ENCODE peak calls at places on chromosomes 5 and 9, in eight cellular contexts. P is fibroblast of lung, V is astrocyte, G is GM23338, S is mammary epithelial cell, W is neural progenitor cell, C is HepG2, K is PC-9. N is an unnamed sample. For H3K36me3, the result is how much of the 10 kb centered on the place peaks cover.

GRCh38 chr9:134965851-134966250 is 48.1 kb upstream of the FCN1 start:
- DNase-seq in P (no peak), W (no peak), G (no peak), K (no peak), S (no peak), V (no peak), C (no peak), N (no peak)

GRCh38 chr5:41832430-41832829 is 37.8 kb downstream of the OXCT1 start:
- DNase-seq in W (no peak), V (no peak), S (no peak), K (no peak), G (no peak), P (no peak), C (no peak), N (no peak)

GRCh38 chr5:97096096-97096648 is 46.2 kb downstream of the LIX1 start:
- DNase-seq in W (no peak), V (peak), P (peak), G (no peak), C (no peak), S (no peak), K (no peak), N (no peak)

GRCh38 chr5:60929024-60929423 is 15.8 kb downstream of the ERCC8 start:
- DNase-seq in G (peak), C (no peak), P (peak), V (no peak), W (no peak), K (no peak), S (no peak), N (no peak)

GRCh38 chr9:110371411-110372013 is 33.8 kb upstream of the TXNDC8 start:
- DNase-seq in W (no peak), V (peak), C (no peak), K (no peak), P (peak), G (no peak), S (no peak), N (no peak)

GRCh38 chr9:34986541-34987047 is 3.0 kb upstream of the DNAJB5 start:
- DNase-seq in W (peak), K (no peak), S (no peak), G (peak), P (peak), V (peak), C (no peak), N (peak)

GRCh38 chr9:91954841-91955471 is 4.9 kb upstream of the ROR2 start:
- DNase-seq in G (peak), S (peak), P (peak), V (peak), K (peak), W (peak), C (peak), N (peak)

GRCh38 chr9:96769989-96770388 is 7.9 kb downstream of the ZNF510 start:
- DNase-seq in P (no peak), S (no peak), V (no peak), C (no peak), K (no peak), G (no peak), W (no peak), N (no peak)

GRCh38 chr5:173041881-173042481 is 14.2 kb upstream of the CREBRF start:
- DNase-seq in W (no peak), V (no peak), G (no peak), C (peak), K (no peak), P (no peak), S (no peak), N (no peak)

GRCh38 chr5:73066466-73066865 is 53.9 kb upstream of the TMEM171 start:
- DNase-seq in K (no peak), G (no peak), V (peak), P (peak), S (peak), C (no peak), W (no peak), N (no peak)

GRCh38 chr5:110663525-110663924 is 62.9 kb downstream of the TMEM232 start:
- DNase-seq in G (no peak), W (no peak), P (no peak), V (no peak), C (no peak), S (no peak), K (no peak), N (no peak)

GRCh38 chr9:38057416-38058195 is 11.4 kb downstream of the SHB start:
- DNase-seq in C (no peak), V (no peak), G (no peak), K (no peak), P (no peak), S (no peak), W (peak), N (peak)

GRCh38 chr5:180785151-180785781 is 17.3 kb downstream of the MGAT1 start:
- DNase-seq in K (no peak), P (peak), C (peak), V (peak), G (no peak), W (no peak), S (no peak), N (no peak)

GRCh38 chr9:68914751-68915150 is 99.2 kb downstream of the PRKACG start:
- DNase-seq in G (no peak), V (no peak), C (no peak), K (no peak), S (no peak), W (no peak), P (no peak), N (no peak)

GRCh38 chr9:121779381-121780117 is 128.1 kb downstream of the DAB2IP start:
- DNase-seq in W (peak), C (no peak), S (no peak), K (no peak), P (peak), G (no peak), V (no peak), N (peak)

GRCh38 chr9:129868571-129869486 is 33.6 kb downstream of the USP20 start:
- DNase-seq in G (no peak), W (no peak), K (no peak), S (no peak), P (no peak), C (no peak), V (no peak), N (no peak)

GRCh38 chr5:95817430-95817829 is 5.1 kb downstream of the GLRX start:
- DNase-seq in G (peak), S (no peak), K (peak), C (no peak), V (peak), W (peak), P (peak), N (no peak)

GRCh38 chr5:2199697-2200096 is 317.0 kb upstream of the IRX4 start:
- DNase-seq in C (no peak), G (no peak), P (no peak), S (no peak), K (no peak), V (no peak), W (no peak), N (no peak)

GRCh38 chr5:179355976-179356968 is 11.0 kb upstream of the ADAMTS2 start:
- DNase-seq in W (no peak), K (no peak), P (no peak), C (no peak), V (no peak), G (no peak), S (no peak), N (no peak)

GRCh38 chr9:96068511-96068910 is 193.0 kb downstream of the ERCC6L2 start:
- DNase-seq in K (no peak), G (no peak), V (no peak), S (no peak), C (no peak), P (no peak), W (no peak), N (no peak)

GRCh38 chr5:69484891-69485290 is 7.7 kb upstream of the OCLN start:
- DNase-seq in S (no peak), K (no peak), W (no peak), P (peak), V (peak), C (peak), G (no peak), N (peak)

GRCh38 chr9:91179237-91180138 is 182.2 kb downstream of the AUH start:
- DNase-seq in W (no peak), K (no peak), C (no peak), V (peak), S (peak), G (no peak), P (peak), N (no peak)

GRCh38 chr9:98846879-98847278 is 39.4 kb downstream of the GALNT12 start:
- DNase-seq in S (no peak), V (no peak), C (no peak), P (no peak), K (no peak), W (no peak), G (no peak), N (no peak)

GRCh38 chr5:91419571-91420537 is 36.7 kb upstream of the ARRDC3 start:
- DNase-seq in S (peak), C (peak), W (peak), V (no peak), K (peak), P (peak), G (peak), N (peak)

GRCh38 chr9:113946496-113947115 is 70.5 kb downstream of the ZNF618 start:
- DNase-seq in C (no peak), K (no peak), G (no peak), W (no peak), S (no peak), P (no peak), V (no peak), N (no peak)

GRCh38 chr9:75120661-75121060 is 32.3 kb downstream of the OSTF1 start:
- DNase-seq in V (no peak), K (no peak), P (no peak), C (no peak), W (no peak), S (no peak), G (no peak), N (no peak)

GRCh38 chr5:119458911-119459632 is 6.8 kb downstream of the HSD17B4 start:
- DNase-seq in K (no peak), W (no peak), V (no peak), S (no peak), C (no peak), G (peak), P (no peak), N (no peak)

GRCh38 chr9:37751186-37751585 is 2.4 kb upstream of the TRMT10B start:
- DNase-seq in G (no peak), C (no peak), W (no peak), S (no peak), V (no peak), P (no peak), K (no peak), N (no peak)

GRCh38 chr5:39394946-39395345 is 29.8 kb downstream of the DAB2 start:
- DNase-seq in W (no peak), V (peak), C (no peak), S (peak), K (no peak), G (no peak), P (peak), N (no peak)

GRCh38 chr9:91384954-91385353 is 23.2 kb upstream of the AUH start:
- DNase-seq in C (no peak), G (no peak), K (no peak), W (no peak), P (no peak), V (no peak), S (no peak), N (no peak)

GRCh38 chr9:127805620-127806019 is 2.9 kb downstream of the FPGS start:
- DNase-seq in S (no peak), W (peak), G (peak), K (no peak), P (peak), V (no peak), C (peak), N (peak)

GRCh38 chr9:118652935-118653334 is 716.3 kb downstream of the BRINP1 start:
- DNase-seq in S (peak), C (no peak), P (no peak), V (no peak), K (no peak), W (no peak), G (no peak), N (no peak)

GRCh38 chr9:98022447-98022846 is 34.1 kb upstream of the NANS start:
- DNase-seq in P (peak), S (no peak), C (no peak), W (no peak), G (no peak), V (peak), K (no peak), N (no peak)

GRCh38 chr9:36486933-36487481 is 85.7 kb upstream of the MELK start:
- DNase-seq in V (no peak), P (peak), K (peak), W (peak), G (peak), C (peak), S (peak), N (peak)

GRCh38 chr9:18229992-18230676 is 243.8 kb upstream of the ADAMTSL1 start:
- DNase-seq in V (no peak), C (no peak), S (no peak), W (no peak), G (peak), P (no peak), K (no peak), N (no peak)

GRCh38 chr5:39040875-39041274 is 33.3 kb downstream of the RICTOR start:
- DNase-seq in W (no peak), C (no peak), S (no peak), P (no peak), G (no peak), V (no peak), K (no peak), N (no peak)

DNA sequence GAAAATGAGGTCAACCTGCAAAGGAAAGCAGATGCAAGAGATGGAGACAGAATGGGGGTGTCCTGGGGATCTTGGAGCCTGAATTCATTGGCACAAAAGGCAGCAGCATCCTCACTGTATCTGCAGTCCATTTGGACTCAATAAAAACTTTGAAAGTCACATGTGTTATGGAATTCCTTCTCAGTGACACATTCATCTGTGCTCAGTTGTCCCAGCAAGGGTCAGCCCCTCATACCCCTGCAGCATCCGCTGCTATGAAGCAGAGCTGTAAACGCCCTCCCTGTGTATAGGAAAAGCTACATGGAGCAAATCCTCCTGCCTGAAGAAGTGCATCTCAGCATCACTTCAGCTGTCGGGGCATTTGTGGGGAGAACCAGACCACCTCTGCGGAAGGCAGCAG is 14.5 kb upstream of the RARS1 start:
- DNase-seq in G (no peak), V (peak), S (no peak), C (no peak), K (no peak), P (peak), W (no peak), N (no peak)
- H3K36me3 ChIP-seq in G (under half), V (under half), S (under half), C (under half), K (under half), P (under half), W (under half), N (under half)

DNA sequence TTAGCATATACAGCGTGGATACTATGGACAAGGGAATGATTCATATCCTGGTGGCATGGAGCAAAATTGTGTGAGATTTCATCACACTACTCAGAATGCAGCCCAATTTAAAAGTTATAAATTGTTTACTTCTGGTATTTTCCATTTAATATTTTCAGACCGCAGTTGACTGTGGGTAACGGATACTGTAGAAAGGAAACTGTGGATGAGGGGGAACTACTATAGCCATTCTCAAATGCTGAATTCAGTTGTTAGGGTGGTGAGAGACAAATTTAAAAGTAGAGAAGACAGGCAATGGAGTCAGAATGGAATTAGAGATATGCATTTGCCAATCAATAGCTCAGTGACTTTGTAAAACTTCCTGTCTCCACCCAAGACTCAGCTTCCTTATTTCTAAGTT is 300.8 kb downstream of the TRIM32 start:
- DNase-seq in K (no peak), W (no peak), P (no peak), V (no peak), C (no peak), G (no peak), S (no peak), N (no peak)
- TF ChIP-seq EZH2 in K (no peak), W (no peak), P (no peak), V (no peak), C (no peak), G (no peak), S (no peak), N (no peak)

GRCh38 chr5:81181576-81182316 is 51.4 kb upstream of the CKMT2 start:
- DNase-seq in P (no peak), C (no peak), K (no peak), S (no peak), V (no peak), W (peak), G (peak), N (no peak)
- TF ChIP-seq CTCF in P (no peak), C (no peak), K (no peak), S (peak), V (no peak), W (no peak), G (no peak), N (no peak)

DNA sequence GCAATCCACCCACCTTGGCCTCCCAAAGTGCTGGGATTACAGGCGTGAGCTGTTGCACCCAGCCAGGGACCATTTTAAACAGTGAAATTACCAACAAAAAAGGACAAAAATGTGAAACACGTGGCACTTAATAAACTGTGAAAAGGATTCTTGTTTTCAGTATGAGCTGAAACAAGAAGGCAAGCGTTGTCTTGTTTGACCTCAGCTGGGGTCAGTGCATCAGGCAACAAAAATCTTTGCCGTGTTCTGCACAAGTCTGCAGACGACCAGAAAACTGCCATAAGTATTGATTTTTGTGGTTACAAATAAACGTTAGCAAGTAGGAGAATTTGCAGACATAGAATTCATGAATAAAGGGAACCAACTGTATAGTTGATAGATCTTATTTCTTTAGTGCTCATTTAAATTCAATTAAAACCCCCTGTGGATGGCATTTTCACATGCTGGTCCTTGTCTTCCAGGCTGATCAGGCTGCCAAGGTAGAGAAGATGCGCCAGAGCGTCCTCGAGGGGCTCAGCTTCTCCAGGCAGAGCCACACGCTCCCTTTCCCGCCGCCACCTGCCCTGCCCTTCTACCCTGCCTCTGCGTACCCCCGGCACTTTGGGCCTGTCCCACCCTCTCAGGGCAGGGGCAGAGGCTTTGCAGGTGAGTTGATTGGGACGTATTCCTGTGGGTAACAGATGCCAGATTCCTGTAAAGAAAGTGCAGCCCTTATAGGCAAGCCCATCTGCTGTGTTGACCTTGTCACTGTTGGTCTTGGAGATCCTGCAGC is 18.8 kb upstream of the PHF2 start:
- DNase-seq in V (no peak), P (no peak), K (no peak), G (no peak), C (no peak), S (no peak), W (no peak), N (no peak)
- H3K36me3 ChIP-seq in V (under half), P (under half), K (under half), G (under half), C (half or more), S (under half), W (under half), N (half or more)

DNA sequence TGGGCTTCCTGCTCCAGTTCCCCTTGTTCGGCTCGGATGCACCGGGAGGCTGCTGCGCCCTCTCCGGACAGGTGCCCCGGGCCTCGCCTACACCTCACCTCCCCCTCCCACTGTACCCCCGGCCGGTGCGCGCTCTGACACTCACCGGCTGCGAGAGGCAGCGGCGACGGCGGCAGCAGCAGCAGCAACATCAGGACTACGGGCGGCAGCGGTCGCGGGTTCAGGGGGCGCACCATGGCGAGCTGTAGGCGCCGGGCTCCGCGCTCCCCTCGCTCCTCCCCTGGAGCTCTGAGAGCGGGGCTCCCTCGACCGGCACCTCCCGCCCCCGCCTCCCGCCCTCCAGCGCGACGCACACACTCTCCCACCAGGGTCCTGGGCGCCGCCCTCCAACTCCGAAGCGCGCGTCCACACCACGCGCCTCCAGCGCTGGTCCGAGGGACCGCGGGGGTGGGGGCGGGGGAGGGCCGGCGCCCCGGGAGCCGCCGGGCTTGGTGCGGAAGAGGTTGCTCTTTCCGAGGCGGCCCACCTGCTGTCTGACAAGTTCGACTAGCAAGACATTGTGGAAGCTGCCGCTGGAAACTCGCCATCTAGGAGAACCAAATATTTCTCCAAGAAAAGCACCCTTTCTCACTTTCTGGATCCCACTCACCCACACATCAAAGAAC is at the start of gene GFRA3:
- DNase-seq in G (peak), P (peak), C (no peak), S (no peak), K (no peak), V (no peak), W (peak), N (peak)
- TF ChIP-seq EZH2 in G (no peak), P (no peak), C (no peak), S (no peak), K (no peak), V (no peak), W (peak), N (no peak)

DNA sequence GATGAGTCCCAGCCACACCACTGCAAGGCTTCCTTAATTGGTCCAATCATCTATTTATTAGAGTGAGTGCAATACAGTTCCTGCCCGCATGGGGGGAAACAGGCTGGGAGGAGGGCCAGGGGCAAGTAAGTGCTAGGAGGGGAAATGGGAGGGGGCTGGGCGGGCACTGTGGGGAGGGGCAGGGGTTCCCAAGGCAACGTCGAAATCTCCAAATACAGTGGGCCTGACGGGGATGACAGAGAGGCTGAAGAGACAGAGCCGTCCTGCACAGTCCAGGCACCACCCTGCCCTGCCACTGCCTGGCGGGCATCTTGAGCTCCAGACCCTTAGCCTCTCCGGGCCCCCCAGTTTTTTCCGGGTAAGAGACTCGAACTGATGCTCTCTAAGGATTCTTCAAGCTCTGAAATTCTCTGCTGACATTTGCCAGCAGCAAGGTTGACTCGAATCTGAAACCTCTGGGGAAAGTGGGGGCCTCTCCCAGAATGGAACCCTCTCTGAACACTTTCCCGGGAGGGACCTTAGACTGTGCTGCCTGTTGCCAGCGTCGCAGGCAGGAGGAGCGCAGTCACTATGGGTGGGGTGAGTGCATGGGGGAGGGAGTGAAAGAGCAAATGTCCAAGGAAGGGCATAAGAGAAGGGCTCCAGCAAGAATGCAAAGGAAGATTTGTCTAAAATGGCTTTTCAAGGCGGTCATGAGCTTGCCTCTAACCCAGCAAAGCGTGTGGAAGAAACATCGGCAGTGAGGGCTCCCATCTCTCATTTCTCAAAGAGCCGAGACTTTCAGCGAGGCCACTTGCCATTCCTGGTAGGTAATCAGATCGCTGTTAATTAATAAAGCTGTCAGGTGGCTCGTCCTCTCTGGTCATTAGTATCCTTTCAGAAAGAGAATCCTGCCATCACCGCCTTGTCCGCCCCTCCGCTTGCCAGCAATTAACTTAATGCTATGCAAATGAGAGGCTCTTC is 98.9 kb downstream of the GTF3C4 start:
- DNase-seq in V (peak), K (peak), P (peak), W (peak), C (peak), G (peak), S (peak), N (peak)
- TF ChIP-seq CTCF in V (peak), K (peak), P (peak), W (peak), C (peak), G (peak), S (peak), N (peak)